ENCODE peak calls at places on chromosomes 7 and 10, in four cellular contexts. D, J, P and O are unnamed samples.

GRCh38 chr10:34203966-34204630 is 611.0 kb downstream of the PARD3 start:
- DNase-seq in D (no peak), J (no peak), P (no peak), O (peak)

GRCh38 chr7:2521952-2522591 is 2.5 kb downstream of the LFNG start:
- DNase-seq in D (no peak), J (no peak), P (no peak), O (no peak)

GRCh38 chr7:16695621-16696237 is 49.7 kb downstream of the BZW2 start:
- DNase-seq in D (no peak), J (no peak), P (peak), O (peak)

GRCh38 chr7:71727347-71727746 is 595.4 kb downstream of the GALNT17 start:
- DNase-seq in D (no peak), J (no peak), P (no peak), O (no peak)

GRCh38 chr7:143394777-143395176 is 13.6 kb downstream of the ZYX start:
- DNase-seq in D (no peak), J (no peak), P (no peak), O (no peak)

GRCh38 chr10:64507869-64508609 is 986.8 kb downstream of the REEP3 start:
- DNase-seq in D (no peak), J (no peak), P (no peak), O (no peak)

GRCh38 chr10:15091418-15091817 is 2.8 kb upstream of the ACBD7 start:
- DNase-seq in D (no peak), J (no peak), P (no peak), O (no peak)

GRCh38 chr7:69430502-69431145 is 167.7 kb upstream of the AUTS2 start:
- DNase-seq in D (no peak), J (peak), P (no peak), O (no peak)

GRCh38 chr7:85074-85945 is 107.1 kb upstream of the FAM20C start:
- DNase-seq in D (no peak), J (no peak), P (no peak), O (no peak)

GRCh38 chr7:130887182-130888016 is 153.4 kb upstream of the KLF14 start:
- DNase-seq in D (no peak), J (peak), P (no peak), O (peak)
- TF ChIP-seq TCF12 in D (no peak), J (no peak), P (peak), O (no peak)

GRCh38 chr10:24928163-24928562 is 24.2 kb downstream of the PRTFDC1 start:
- DNase-seq in D (no peak), J (no peak), P (no peak), O (no peak)

GRCh38 chr10:24931236-24931635 is 21.2 kb downstream of the PRTFDC1 start:
- DNase-seq in D (no peak), J (no peak), P (no peak), O (no peak)

GRCh38 chr10:24930427-24930826 is 22.0 kb downstream of the PRTFDC1 start:
- DNase-seq in D (peak), J (no peak), P (no peak), O (no peak)

GRCh38 chr10:24929904-24930303 is 22.5 kb downstream of the PRTFDC1 start:
- DNase-seq in D (no peak), J (no peak), P (no peak), O (no peak)

GRCh38 chr10:24929056-24929544 is 23.3 kb downstream of the PRTFDC1 start:
- DNase-seq in D (peak), J (no peak), P (no peak), O (no peak)
- TF ChIP-seq TCF12 in D (peak), J (no peak), P (no peak), O (no peak)

GRCh38 chr7:44152971-44153947 is 12.1 kb upstream of the MYL7 start:
- DNase-seq in D (no peak), J (no peak), P (no peak), O (no peak)
- TF ChIP-seq TCF12 in D (no peak), J (no peak), P (no peak), O (no peak)

GRCh38 chr10:130660266-130660665 is 524.1 kb downstream of the GLRX3 start:
- DNase-seq in D (no peak), J (no peak), P (no peak), O (no peak)

GRCh38 chr10:130661419-130661818 is 525.2 kb downstream of the GLRX3 start:
- DNase-seq in D (no peak), J (no peak), P (no peak), O (no peak)

GRCh38 chr10:130659528-130659927 is 523.3 kb downstream of the GLRX3 start:
- DNase-seq in D (no peak), J (no peak), P (no peak), O (no peak)

GRCh38 chr10:130664526-130664925 is 528.3 kb downstream of the GLRX3 start:
- DNase-seq in D (no peak), J (no peak), P (no peak), O (no peak)

DNA sequence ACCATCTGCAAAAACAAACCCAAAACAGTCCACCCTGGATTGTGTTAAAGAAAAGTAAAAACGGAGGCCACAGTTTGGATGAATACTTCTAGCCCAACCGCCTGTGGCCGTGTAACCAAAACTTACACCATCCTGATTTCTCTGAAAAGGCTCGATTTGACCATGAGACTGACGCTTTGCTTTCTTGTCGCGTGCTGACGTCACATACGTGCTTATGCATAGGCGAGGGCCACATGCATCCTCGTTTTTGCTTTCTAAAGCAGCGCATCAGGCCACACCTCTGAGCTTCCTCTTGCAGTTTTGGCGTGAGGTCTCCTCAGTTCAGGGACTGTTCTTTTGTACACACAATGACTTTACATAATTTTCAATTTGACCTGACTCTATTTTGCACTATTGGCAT is 526.6 kb downstream of the GLRX3 start:
- DNase-seq in D (no peak), J (no peak), P (no peak), O (no peak)
- TF ChIP-seq TCF12 in D (no peak), J (no peak), P (no peak), O (no peak)

GRCh38 chr7:125572414-125572813 is 642.8 kb upstream of the POT1 start:
- DNase-seq in D (no peak), J (no peak), P (no peak), O (no peak)
- TF ChIP-seq TCF12 in D (no peak), J (no peak), P (no peak), O (no peak)